ENCODE peak calls at places on chromosomes 5 and 9, in six cellular contexts. One of them, this sample, is unnamed.

GRCh38 chr9:130682490-130683121 is 11.0 kb upstream of the EXOSC2 start:
- DNase-seq in NCI-H1105: peak; percentile 58
- DNase-seq in AG08396: peak; percentile 88
- DNase-seq in stimulated activated CD4-positive, alpha-beta T cell treated with anti-CD3 and anti-CD28 coated beads, Interleukin-2, amount 100 ng/mL, for 48 hours: peak; percentile 52
- DNase-seq in left colon: peak; percentile 75
- DNase-seq in HAP-1: peak; percentile 74
- DNase-seq in this sample: no peak

GRCh38 chr5:140042551-140043507 is at the start of gene NRG2:
- DNase-seq in NCI-H1105: peak; percentile 29
- DNase-seq in AG08396: peak; percentile 82
- DNase-seq in stimulated activated CD4-positive, alpha-beta T cell treated with anti-CD3 and anti-CD28 coated beads, Interleukin-2, amount 100 ng/mL, for 48 hours: peak; percentile 2
- DNase-seq in left colon: peak; percentile 38
- DNase-seq in HAP-1: peak; percentile 79
- DNase-seq in this sample: peak; percentile 69

GRCh38 chr9:122076773-122077172 is 16.3 kb downstream of the TTLL11 start:
- DNase-seq in NCI-H1105: no peak
- DNase-seq in AG08396: no peak
- DNase-seq in stimulated activated CD4-positive, alpha-beta T cell treated with anti-CD3 and anti-CD28 coated beads, Interleukin-2, amount 100 ng/mL, for 48 hours: no peak
- DNase-seq in left colon: no peak
- DNase-seq in HAP-1: no peak
- DNase-seq in this sample: no peak

GRCh38 chr5:147809830-147810666 is 21.4 kb downstream of the SPINK1 start:
- DNase-seq in NCI-H1105: no peak
- DNase-seq in AG08396: no peak
- DNase-seq in stimulated activated CD4-positive, alpha-beta T cell treated with anti-CD3 and anti-CD28 coated beads, Interleukin-2, amount 100 ng/mL, for 48 hours: no peak
- DNase-seq in left colon: no peak
- DNase-seq in HAP-1: no peak
- DNase-seq in this sample: no peak

GRCh38 chr5:95910521-95910920 is 51.1 kb downstream of the ELL2 start:
- DNase-seq in NCI-H1105: no peak
- DNase-seq in AG08396: no peak
- DNase-seq in stimulated activated CD4-positive, alpha-beta T cell treated with anti-CD3 and anti-CD28 coated beads, Interleukin-2, amount 100 ng/mL, for 48 hours: no peak
- DNase-seq in left colon: no peak
- DNase-seq in HAP-1: no peak
- DNase-seq in this sample: no peak

GRCh38 chr5:131206061-131206460 is 35.3 kb downstream of the LYRM7 start:
- DNase-seq in NCI-H1105: no peak
- DNase-seq in AG08396: no peak
- DNase-seq in stimulated activated CD4-positive, alpha-beta T cell treated with anti-CD3 and anti-CD28 coated beads, Interleukin-2, amount 100 ng/mL, for 48 hours: no peak
- DNase-seq in left colon: no peak
- DNase-seq in HAP-1: no peak
- DNase-seq in this sample: no peak

GRCh38 chr5:6766558-6767191 is 53.4 kb downstream of the TENT4A start:
- DNase-seq in NCI-H1105: peak; percentile 97
- DNase-seq in AG08396: peak; percentile 79
- DNase-seq in stimulated activated CD4-positive, alpha-beta T cell treated with anti-CD3 and anti-CD28 coated beads, Interleukin-2, amount 100 ng/mL, for 48 hours: peak; percentile 21
- DNase-seq in left colon: peak; percentile 95
- DNase-seq in HAP-1: no peak
- DNase-seq in this sample: no peak

GRCh38 chr9:97560851-97561250 is 59.4 kb downstream of the TMOD1 start:
- DNase-seq in NCI-H1105: no peak
- DNase-seq in AG08396: no peak
- DNase-seq in stimulated activated CD4-positive, alpha-beta T cell treated with anti-CD3 and anti-CD28 coated beads, Interleukin-2, amount 100 ng/mL, for 48 hours: no peak
- DNase-seq in left colon: no peak
- DNase-seq in HAP-1: no peak
- DNase-seq in this sample: no peak

GRCh38 chr5:74241751-74242140 is 398.8 kb downstream of the ENC1 start:
- DNase-seq in NCI-H1105: no peak
- DNase-seq in AG08396: no peak
- DNase-seq in stimulated activated CD4-positive, alpha-beta T cell treated with anti-CD3 and anti-CD28 coated beads, Interleukin-2, amount 100 ng/mL, for 48 hours: no peak
- DNase-seq in left colon: no peak
- DNase-seq in HAP-1: no peak
- DNase-seq in this sample: no peak

GRCh38 chr9:129141066-129142041 is 30.1 kb downstream of the PTPA start:
- DNase-seq in NCI-H1105: no peak
- DNase-seq in AG08396: peak; percentile 75
- DNase-seq in stimulated activated CD4-positive, alpha-beta T cell treated with anti-CD3 and anti-CD28 coated beads, Interleukin-2, amount 100 ng/mL, for 48 hours: no peak
- DNase-seq in left colon: peak; percentile 63
- DNase-seq in HAP-1: no peak
- DNase-seq in this sample: no peak

GRCh38 chr9:113590991-113591898 is 127.7 kb downstream of the RGS3 start:
- DNase-seq in NCI-H1105: peak; percentile 8
- DNase-seq in AG08396: peak; percentile 79
- DNase-seq in stimulated activated CD4-positive, alpha-beta T cell treated with anti-CD3 and anti-CD28 coated beads, Interleukin-2, amount 100 ng/mL, for 48 hours: peak; percentile 70
- DNase-seq in left colon: no peak
- DNase-seq in HAP-1: peak; percentile 79
- DNase-seq in this sample: peak; percentile 79

GRCh38 chr9:22067196-22067595 is 58.1 kb upstream of the CDKN2B start:
- DNase-seq in NCI-H1105: no peak
- DNase-seq in AG08396: no peak
- DNase-seq in stimulated activated CD4-positive, alpha-beta T cell treated with anti-CD3 and anti-CD28 coated beads, Interleukin-2, amount 100 ng/mL, for 48 hours: no peak
- DNase-seq in left colon: no peak
- DNase-seq in HAP-1: no peak
- DNase-seq in this sample: no peak

GRCh38 chr5:77863181-77863580 is 87.0 kb upstream of the TBCA start:
- DNase-seq in NCI-H1105: no peak
- DNase-seq in AG08396: no peak
- DNase-seq in stimulated activated CD4-positive, alpha-beta T cell treated with anti-CD3 and anti-CD28 coated beads, Interleukin-2, amount 100 ng/mL, for 48 hours: no peak
- DNase-seq in left colon: no peak
- DNase-seq in HAP-1: no peak
- DNase-seq in this sample: no peak

GRCh38 chr9:91515074-91515687 is 91.5 kb upstream of the NFIL3 start:
- DNase-seq in NCI-H1105: no peak
- DNase-seq in AG08396: peak; percentile 67
- DNase-seq in stimulated activated CD4-positive, alpha-beta T cell treated with anti-CD3 and anti-CD28 coated beads, Interleukin-2, amount 100 ng/mL, for 48 hours: peak; percentile 5
- DNase-seq in left colon: no peak
- DNase-seq in HAP-1: no peak
- DNase-seq in this sample: no peak

GRCh38 chr5:131224387-131225191 is 39.3 kb upstream of the CDC42SE2 start:
- DNase-seq in NCI-H1105: no peak
- DNase-seq in AG08396: no peak
- DNase-seq in stimulated activated CD4-positive, alpha-beta T cell treated with anti-CD3 and anti-CD28 coated beads, Interleukin-2, amount 100 ng/mL, for 48 hours: no peak
- DNase-seq in left colon: peak; percentile 50
- DNase-seq in HAP-1: no peak
- DNase-seq in this sample: no peak

GRCh38 chr5:90201923-90202322 is 207.6 kb downstream of the CETN3 start:
- DNase-seq in NCI-H1105: no peak
- DNase-seq in AG08396: peak; percentile 3
- DNase-seq in stimulated activated CD4-positive, alpha-beta T cell treated with anti-CD3 and anti-CD28 coated beads, Interleukin-2, amount 100 ng/mL, for 48 hours: no peak
- DNase-seq in left colon: no peak
- DNase-seq in HAP-1: no peak
- DNase-seq in this sample: no peak

GRCh38 chr9:81411961-81412360 is 277.4 kb downstream of the TLE1 start:
- DNase-seq in NCI-H1105: no peak
- DNase-seq in AG08396: no peak
- DNase-seq in stimulated activated CD4-positive, alpha-beta T cell treated with anti-CD3 and anti-CD28 coated beads, Interleukin-2, amount 100 ng/mL, for 48 hours: no peak
- DNase-seq in left colon: no peak
- DNase-seq in HAP-1: no peak
- DNase-seq in this sample: no peak

GRCh38 chr5:219492-219891 is 1.4 kb downstream of the SDHA start:
- DNase-seq in NCI-H1105: no peak
- DNase-seq in AG08396: no peak
- DNase-seq in stimulated activated CD4-positive, alpha-beta T cell treated with anti-CD3 and anti-CD28 coated beads, Interleukin-2, amount 100 ng/mL, for 48 hours: no peak
- DNase-seq in left colon: no peak
- DNase-seq in HAP-1: peak; percentile 30
- DNase-seq in this sample: no peak

GRCh38 chr9:81474792-81475191 is 214.6 kb downstream of the TLE1 start:
- DNase-seq in NCI-H1105: no peak
- DNase-seq in AG08396: no peak
- DNase-seq in stimulated activated CD4-positive, alpha-beta T cell treated with anti-CD3 and anti-CD28 coated beads, Interleukin-2, amount 100 ng/mL, for 48 hours: no peak
- DNase-seq in left colon: no peak
- DNase-seq in HAP-1: no peak
- DNase-seq in this sample: no peak